ENCODE peak calls at places on chromosomes 7 and 10, in eight cellular contexts. One of them, this sample, is unnamed. For H3K9me3, the result is how much of the 10 kb centered on the place peaks cover.

GRCh38 chr7:151897201-151897711 is 20.3 kb upstream of the PRKAG2 start:
- DNase-seq in PC-3: peak
- DNase-seq in colonic mucosa: peak
- DNase-seq in SK-N-SH: no peak
- DNase-seq in transverse colon: peak
- DNase-seq in heart right ventricle: no peak
- DNase-seq in mammary epithelial cell: peak
- DNase-seq in left ventricle myocardium inferior: no peak
- DNase-seq in this sample: no peak

GRCh38 chr10:29681700-29682444 is 47.1 kb upstream of the SVIL start:
- DNase-seq in heart right ventricle: no peak
- DNase-seq in left ventricle myocardium inferior: no peak
- DNase-seq in transverse colon: no peak
- DNase-seq in SK-N-SH: no peak
- DNase-seq in colonic mucosa: no peak
- DNase-seq in mammary epithelial cell: no peak
- DNase-seq in PC-3: no peak
- DNase-seq in this sample: peak

GRCh38 chr7:53214463-53214862 is 179.0 kb downstream of the POM121L12 start:
- DNase-seq in colonic mucosa: no peak
- DNase-seq in mammary epithelial cell: no peak
- DNase-seq in PC-3: no peak
- DNase-seq in transverse colon: no peak
- DNase-seq in left ventricle myocardium inferior: no peak
- DNase-seq in SK-N-SH: no peak
- DNase-seq in heart right ventricle: no peak
- DNase-seq in this sample: no peak

GRCh38 chr7:90383879-90384278 is 19.4 kb upstream of the CLDN12 start:
- DNase-seq in transverse colon: no peak
- DNase-seq in colonic mucosa: no peak
- DNase-seq in PC-3: peak
- DNase-seq in mammary epithelial cell: peak
- DNase-seq in SK-N-SH: no peak
- DNase-seq in left ventricle myocardium inferior: no peak
- DNase-seq in heart right ventricle: no peak
- DNase-seq in this sample: no peak

GRCh38 chr10:85995791-85996190 is 370.8 kb downstream of the GRID1 start:
- DNase-seq in mammary epithelial cell: peak
- DNase-seq in PC-3: peak
- DNase-seq in transverse colon: no peak
- DNase-seq in SK-N-SH: peak
- DNase-seq in heart right ventricle: no peak
- DNase-seq in left ventricle myocardium inferior: no peak
- DNase-seq in colonic mucosa: peak
- DNase-seq in this sample: no peak

GRCh38 chr7:158958618-158959017 is 102.3 kb downstream of the DYNC2I1 start:
- DNase-seq in transverse colon: no peak
- DNase-seq in colonic mucosa: no peak
- DNase-seq in heart right ventricle: no peak
- DNase-seq in SK-N-SH: no peak
- DNase-seq in PC-3: no peak
- DNase-seq in mammary epithelial cell: no peak
- DNase-seq in left ventricle myocardium inferior: no peak
- DNase-seq in this sample: no peak

GRCh38 chr7:70466725-70467364 is 665.1 kb upstream of the GALNT17 start:
- DNase-seq in mammary epithelial cell: no peak
- DNase-seq in PC-3: no peak
- DNase-seq in left ventricle myocardium inferior: no peak
- DNase-seq in SK-N-SH: no peak
- DNase-seq in colonic mucosa: no peak
- DNase-seq in heart right ventricle: no peak
- DNase-seq in transverse colon: no peak
- DNase-seq in this sample: no peak

GRCh38 chr7:93851536-93851935 is 39.0 kb downstream of the TFPI2 start:
- DNase-seq in PC-3: no peak
- DNase-seq in left ventricle myocardium inferior: no peak
- DNase-seq in colonic mucosa: no peak
- DNase-seq in transverse colon: no peak
- DNase-seq in mammary epithelial cell: peak
- DNase-seq in heart right ventricle: no peak
- DNase-seq in SK-N-SH: no peak
- DNase-seq in this sample: no peak

GRCh38 chr10:119090026-119090808 is 9.6 kb upstream of the EIF3A start:
- DNase-seq in mammary epithelial cell: no peak
- DNase-seq in SK-N-SH: no peak
- DNase-seq in left ventricle myocardium inferior: no peak
- DNase-seq in heart right ventricle: no peak
- DNase-seq in transverse colon: peak
- DNase-seq in PC-3: no peak
- DNase-seq in colonic mucosa: peak
- DNase-seq in this sample: no peak

GRCh38 chr10:50224330-50224952 is 26.9 kb downstream of the ASAH2 start:
- DNase-seq in left ventricle myocardium inferior: no peak
- DNase-seq in SK-N-SH: peak
- DNase-seq in mammary epithelial cell: peak
- DNase-seq in colonic mucosa: peak
- DNase-seq in PC-3: peak
- DNase-seq in heart right ventricle: no peak
- DNase-seq in transverse colon: peak
- DNase-seq in this sample: no peak

GRCh38 chr10:79038841-79039201 is 29.9 kb upstream of the ZMIZ1 start:
- DNase-seq in SK-N-SH: no peak
- DNase-seq in PC-3: no peak
- DNase-seq in heart right ventricle: no peak
- DNase-seq in colonic mucosa: no peak
- DNase-seq in mammary epithelial cell: no peak
- DNase-seq in transverse colon: no peak
- DNase-seq in left ventricle myocardium inferior: no peak
- DNase-seq in this sample: peak

GRCh38 chr10:15789793-15790525 is 70.2 kb upstream of the ITGA8 start:
- DNase-seq in SK-N-SH: no peak
- DNase-seq in heart right ventricle: no peak
- DNase-seq in left ventricle myocardium inferior: no peak
- DNase-seq in colonic mucosa: no peak
- DNase-seq in transverse colon: no peak
- DNase-seq in mammary epithelial cell: peak
- DNase-seq in PC-3: no peak
- DNase-seq in this sample: no peak

GRCh38 chr10:29495366-29495765 is 139.4 kb downstream of the SVIL start:
- DNase-seq in colonic mucosa: no peak
- DNase-seq in transverse colon: no peak
- DNase-seq in mammary epithelial cell: no peak
- DNase-seq in PC-3: no peak
- DNase-seq in left ventricle myocardium inferior: no peak
- DNase-seq in heart right ventricle: no peak
- DNase-seq in SK-N-SH: no peak
- DNase-seq in this sample: no peak

GRCh38 chr7:155542276-155542675 is 4.1 kb downstream of the CNPY1 start:
- DNase-seq in SK-N-SH: no peak
- DNase-seq in transverse colon: no peak
- DNase-seq in left ventricle myocardium inferior: no peak
- DNase-seq in PC-3: no peak
- DNase-seq in heart right ventricle: no peak
- DNase-seq in colonic mucosa: no peak
- DNase-seq in mammary epithelial cell: no peak
- DNase-seq in this sample: no peak

GRCh38 chr10:74949843-74950765 is 123.7 kb downstream of the KAT6B start:
- DNase-seq in SK-N-SH: no peak
- DNase-seq in PC-3: peak
- DNase-seq in heart right ventricle: no peak
- DNase-seq in transverse colon: no peak
- DNase-seq in colonic mucosa: no peak
- DNase-seq in left ventricle myocardium inferior: no peak
- DNase-seq in mammary epithelial cell: no peak
- DNase-seq in this sample: no peak

GRCh38 chr7:2725178-2726105 is 37.4 kb downstream of the AMZ1 start:
- DNase-seq in PC-3: no peak
- DNase-seq in mammary epithelial cell: no peak
- DNase-seq in heart right ventricle: no peak
- DNase-seq in colonic mucosa: no peak
- DNase-seq in SK-N-SH: no peak
- DNase-seq in left ventricle myocardium inferior: peak
- DNase-seq in transverse colon: no peak
- DNase-seq in this sample: peak

GRCh38 chr10:12631787-12632562 is 282.6 kb downstream of the CAMK1D start:
- DNase-seq in heart right ventricle: no peak
- DNase-seq in left ventricle myocardium inferior: no peak
- DNase-seq in SK-N-SH: no peak
- DNase-seq in mammary epithelial cell: no peak
- DNase-seq in colonic mucosa: peak
- DNase-seq in PC-3: peak
- DNase-seq in transverse colon: peak
- DNase-seq in this sample: no peak
- TF ChIP-seq CTCF in heart right ventricle: no peak
- TF ChIP-seq CTCF in left ventricle myocardium inferior: no peak
- TF ChIP-seq CTCF in SK-N-SH: no peak
- TF ChIP-seq CTCF in mammary epithelial cell: no peak
- TF ChIP-seq CTCF in colonic mucosa: no peak
- TF ChIP-seq CTCF in PC-3: no peak
- TF ChIP-seq CTCF in transverse colon: no peak
- TF ChIP-seq CTCF in this sample: no peak

DNA sequence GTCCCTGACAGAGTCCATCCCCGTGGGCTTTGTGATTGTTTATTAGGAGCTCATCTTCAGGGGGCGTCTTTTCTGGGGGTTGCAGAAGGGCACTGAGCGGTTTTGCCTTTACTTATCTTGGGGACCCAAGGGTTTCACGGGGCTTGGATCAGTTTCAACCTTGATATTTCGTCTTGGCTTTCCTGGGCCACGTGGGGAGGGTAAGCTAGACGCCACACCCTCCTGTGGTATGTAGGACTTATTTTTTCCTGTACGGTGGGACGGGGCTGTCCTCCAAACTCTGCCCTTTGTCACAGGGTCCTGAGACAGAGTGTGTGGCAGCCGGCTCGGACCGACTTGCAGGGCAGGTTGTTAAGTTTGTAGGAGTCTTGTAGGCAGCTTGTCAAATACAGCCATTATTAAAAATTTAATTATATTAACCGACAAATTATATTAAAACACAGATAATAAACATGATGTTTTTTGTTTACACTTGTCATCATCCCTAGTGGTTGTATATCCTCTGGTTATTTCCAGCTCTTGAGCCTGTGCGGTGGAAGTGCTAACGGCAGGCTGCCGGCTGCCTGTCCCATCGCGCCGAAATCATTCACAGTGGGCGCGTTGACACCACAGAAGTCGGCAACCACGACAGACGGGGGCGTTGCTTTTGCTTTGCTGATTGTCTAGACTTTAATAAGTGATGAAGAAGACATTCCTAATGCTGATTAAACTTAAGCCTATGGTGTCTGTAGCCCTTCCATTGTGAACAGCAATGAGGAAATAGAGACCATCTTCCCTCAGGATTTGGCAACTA is 193.2 kb downstream of the DNAJB6 start:
- DNase-seq in heart right ventricle: no peak
- DNase-seq in left ventricle myocardium inferior: no peak
- DNase-seq in PC-3: no peak
- DNase-seq in SK-N-SH: no peak
- DNase-seq in colonic mucosa: no peak
- DNase-seq in transverse colon: no peak
- DNase-seq in mammary epithelial cell: no peak
- DNase-seq in this sample: peak
- H3K9me3 ChIP-seq in heart right ventricle: under half
- H3K9me3 ChIP-seq in left ventricle myocardium inferior: half or more
- H3K9me3 ChIP-seq in PC-3: under half
- H3K9me3 ChIP-seq in SK-N-SH: under half
- H3K9me3 ChIP-seq in colonic mucosa: under half
- H3K9me3 ChIP-seq in transverse colon: under half
- H3K9me3 ChIP-seq in mammary epithelial cell: under half
- H3K9me3 ChIP-seq in this sample: under half

DNA sequence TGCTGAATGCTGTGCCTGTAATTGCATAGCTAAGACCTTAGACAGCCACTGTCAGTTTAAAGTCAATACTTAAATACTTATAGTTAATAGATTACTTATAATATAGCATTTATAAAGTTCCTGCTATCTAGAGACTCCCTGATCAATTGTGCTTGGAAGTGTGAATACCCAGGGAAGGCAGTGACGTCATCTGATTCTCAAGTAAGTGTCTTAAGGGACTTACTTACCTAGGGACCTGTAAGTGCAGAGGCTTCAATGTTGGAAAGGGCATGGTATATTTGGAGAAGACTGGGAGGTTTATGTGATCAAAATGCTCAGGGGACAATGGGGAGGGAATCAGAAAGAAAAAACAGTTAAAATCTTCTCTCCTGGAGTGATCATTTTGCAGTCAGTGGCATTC is 55.0 kb downstream of the BICC1 start:
- DNase-seq in SK-N-SH: no peak
- DNase-seq in transverse colon: no peak
- DNase-seq in mammary epithelial cell: no peak
- DNase-seq in heart right ventricle: no peak
- DNase-seq in left ventricle myocardium inferior: no peak
- DNase-seq in PC-3: no peak
- DNase-seq in colonic mucosa: no peak
- DNase-seq in this sample: no peak
- H3K27ac ChIP-seq in SK-N-SH: no peak
- H3K27ac ChIP-seq in transverse colon: no peak
- H3K27ac ChIP-seq in mammary epithelial cell: no peak
- H3K27ac ChIP-seq in heart right ventricle: no peak
- H3K27ac ChIP-seq in left ventricle myocardium inferior: no peak
- H3K27ac ChIP-seq in PC-3: no peak
- H3K27ac ChIP-seq in colonic mucosa: no peak
- H3K27ac ChIP-seq in this sample: no peak

GRCh38 chr10:114547056-114547455 is 111.0 kb downstream of the ABLIM1 start:
- DNase-seq in SK-N-SH: no peak
- DNase-seq in heart right ventricle: no peak
- DNase-seq in colonic mucosa: no peak
- DNase-seq in transverse colon: no peak
- DNase-seq in mammary epithelial cell: no peak
- DNase-seq in left ventricle myocardium inferior: no peak
- DNase-seq in PC-3: no peak
- DNase-seq in this sample: no peak

GRCh38 chr10:114547466-114547865 is 110.6 kb downstream of the ABLIM1 start:
- DNase-seq in heart right ventricle: no peak
- DNase-seq in transverse colon: no peak
- DNase-seq in colonic mucosa: no peak
- DNase-seq in left ventricle myocardium inferior: no peak
- DNase-seq in mammary epithelial cell: no peak
- DNase-seq in SK-N-SH: no peak
- DNase-seq in PC-3: no peak
- DNase-seq in this sample: no peak

GRCh38 chr10:114551310-114551972 is 106.6 kb downstream of the ABLIM1 start:
- DNase-seq in PC-3: no peak
- DNase-seq in heart right ventricle: peak
- DNase-seq in left ventricle myocardium inferior: peak
- DNase-seq in transverse colon: peak
- DNase-seq in mammary epithelial cell: no peak
- DNase-seq in colonic mucosa: peak
- DNase-seq in SK-N-SH: no peak
- DNase-seq in this sample: peak

GRCh38 chr10:114550756-114551290 is 107.3 kb downstream of the ABLIM1 start:
- DNase-seq in colonic mucosa: no peak
- DNase-seq in SK-N-SH: no peak
- DNase-seq in transverse colon: no peak
- DNase-seq in heart right ventricle: no peak
- DNase-seq in PC-3: peak
- DNase-seq in mammary epithelial cell: no peak
- DNase-seq in left ventricle myocardium inferior: no peak
- DNase-seq in this sample: no peak

DNA sequence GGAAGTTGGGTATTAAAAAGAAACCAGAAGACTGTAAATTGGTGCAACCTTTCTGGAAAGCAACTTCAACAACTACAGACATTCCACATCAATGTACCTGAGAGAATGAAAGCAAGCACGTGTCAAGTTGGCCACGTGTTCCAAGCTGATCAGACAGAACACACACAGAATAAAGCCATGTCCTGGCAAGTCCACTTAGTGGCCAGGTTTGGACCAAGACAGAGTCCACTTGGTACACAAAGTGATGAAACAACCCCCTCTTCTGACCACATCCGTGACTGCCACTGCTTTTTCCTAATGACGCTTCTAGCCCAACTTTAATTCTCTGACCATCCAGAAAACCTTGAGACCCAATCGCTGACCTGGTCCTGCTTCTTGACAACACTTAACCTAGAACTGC is 109.4 kb downstream of the ABLIM1 start:
- DNase-seq in heart right ventricle: no peak
- DNase-seq in transverse colon: peak
- DNase-seq in colonic mucosa: peak
- DNase-seq in SK-N-SH: peak
- DNase-seq in PC-3: peak
- DNase-seq in mammary epithelial cell: peak
- DNase-seq in left ventricle myocardium inferior: no peak
- DNase-seq in this sample: no peak
- TF ChIP-seq CTCF in heart right ventricle: peak
- TF ChIP-seq CTCF in transverse colon: peak
- TF ChIP-seq CTCF in colonic mucosa: peak
- TF ChIP-seq CTCF in SK-N-SH: peak
- TF ChIP-seq CTCF in PC-3: peak
- TF ChIP-seq CTCF in mammary epithelial cell: peak
- TF ChIP-seq CTCF in left ventricle myocardium inferior: peak
- TF ChIP-seq CTCF in this sample: peak

This sample was measured in upper lobe of right lung.